ENCODE peak calls at places on chromosomes 3 and 15, in six cellular contexts. B, G, S, P, R and C are unnamed samples. For H3K4me1, the result is how much of the 10 kb centered on the place peaks cover.

GRCh38 chr15:41794081-41794480 is 19.8 kb downstream of the MAPKBP1 start:
- DNase-seq in S (no peak), P (no peak), G (peak), R (no peak), B (peak), C (no peak)

GRCh38 chr15:100692671-100693070 is 90.3 kb downstream of the ASB7 start:
- DNase-seq in B (no peak), S (no peak), P (no peak), G (no peak), R (no peak), C (no peak)

GRCh38 chr3:133895208-133896001 is at the start of gene RAB6B:
- DNase-seq in S (no peak), P (no peak), G (peak), B (peak), R (peak), C (no peak)

GRCh38 chr15:99788156-99788555 is 54.9 kb upstream of the LYSMD4 start:
- DNase-seq in G (no peak), S (no peak), R (no peak), B (no peak), P (no peak), C (no peak)

GRCh38 chr3:115239717-115240116 is 92.6 kb upstream of the ZBTB20 start:
- DNase-seq in B (peak), S (no peak), R (no peak), P (no peak), G (peak), C (no peak)

GRCh38 chr3:143170676-143171075 is 51.1 kb downstream of the CHST2 start:
- DNase-seq in P (no peak), B (peak), G (peak), S (no peak), R (no peak), C (no peak)

GRCh38 chr15:78718842-78719241 is 77.8 kb upstream of the CHRNB4 start:
- DNase-seq in S (no peak), P (no peak), G (no peak), B (no peak), R (no peak), C (no peak)

GRCh38 chr15:25177955-25178801 is 223.4 kb downstream of the SNRPN start:
- DNase-seq in P (peak), B (no peak), R (no peak), S (peak), G (no peak), C (peak)

GRCh38 chr3:134002326-134002725 is 27.4 kb downstream of the SLCO2A1 start:
- DNase-seq in R (no peak), S (no peak), G (peak), P (no peak), B (peak), C (no peak)

GRCh38 chr15:101258238-101259144 is 6.6 kb upstream of the CHSY1 start:
- DNase-seq in B (no peak), R (peak), P (no peak), S (peak), G (peak), C (peak)

GRCh38 chr3:121995190-121996137 is 26.6 kb downstream of the ILDR1 start:
- DNase-seq in P (no peak), B (peak), S (peak), R (peak), G (peak), C (peak)

GRCh38 chr15:60530653-60531052 is 51.7 kb upstream of the ICE2 start:
- DNase-seq in R (no peak), G (no peak), S (no peak), B (no peak), P (no peak), C (no peak)

GRCh38 chr3:12343091-12343494 is 54.2 kb downstream of the PPARG start:
- DNase-seq in G (peak), S (no peak), R (no peak), P (no peak), B (no peak), C (no peak)

GRCh38 chr3:9168230-9168629 is 81.2 kb downstream of the SRGAP3 start:
- DNase-seq in P (no peak), S (peak), B (peak), G (no peak), R (peak), C (no peak)

GRCh38 chr3:43691120-43692002 is 623 bp downstream of the ABHD5 start:
- DNase-seq in G (peak), P (peak), B (peak), S (peak), R (peak), C (peak)

GRCh38 chr3:192835818-192836468 is 81.7 kb downstream of the MB21D2 start:
- DNase-seq in B (no peak), R (no peak), G (peak), S (peak), P (no peak), C (no peak)

GRCh38 chr15:74011610-74012009 is 17.1 kb downstream of the PML start:
- DNase-seq in B (no peak), R (no peak), P (no peak), S (peak), G (peak), C (no peak)

GRCh38 chr3:39410893-39411292 is 4.4 kb downstream of the RPSA start:
- DNase-seq in G (no peak), P (no peak), S (no peak), R (no peak), B (no peak), C (no peak)

GRCh38 chr3:30604566-30604965 is 1.8 kb upstream of the TGFBR2 start:
- DNase-seq in S (no peak), R (no peak), G (no peak), B (no peak), P (no peak), C (no peak)
- H3K4me1 ChIP-seq in S (under half), R (under half), G (under half), B (under half), P (under half), C (half or more)

GRCh38 chr15:51076898-51077564 is 17.7 kb downstream of the TNFAIP8L3 start:
- DNase-seq in P (peak), B (no peak), R (peak), G (no peak), S (peak), C (peak)
- H3K4me3 ChIP-seq in P (peak), B (no peak), R (peak), G (no peak), S (no peak), C (peak)

GRCh38 chr15:98735304-98735703 is 87.0 kb downstream of the IGF1R start:
- DNase-seq in S (no peak), B (no peak), P (no peak), G (no peak), R (no peak), C (no peak)
- H3K4me1 ChIP-seq in S (under half), B (under half), P (under half), G (under half), R (under half), C (under half)

GRCh38 chr3:64086479-64086878 is 63.2 kb upstream of the PSMD6 start:
- DNase-seq in G (no peak), P (no peak), R (no peak), B (no peak), S (no peak), C (no peak)
- H3K4me3 ChIP-seq in G (no peak), P (no peak), R (no peak), B (no peak), S (no peak), C (no peak)